ENCODE peak calls at places on chromosome 10, in ten cellular contexts. G is thoracic aorta, R is PC-3, M is mammary epithelial cell, E is uterus, Z is hepatocyte, B is heart right ventricle, A is esophagus squamous epithelium, V is A549, S is ascending aorta. O is an unnamed sample. For H3K4me1, the result is how much of the 10 kb centered on the place peaks cover.

GRCh38 chr10:117239031-117239430 is 1.9 kb upstream of the SLC18A2 start:
- DNase-seq in G (no peak), R (no peak), M (no peak), E (no peak), Z (no peak), B (no peak), A (no peak), V (no peak), S (no peak), O (no peak)

GRCh38 chr10:97426776-97427570 is 982 bp downstream of the PGAM1 start:
- DNase-seq in G (no peak), R (peak), M (no peak), E (no peak), Z (peak), B (no peak), A (no peak), V (no peak), S (no peak), O (peak)

GRCh38 chr10:73494213-73494612 is 1.6 kb downstream of the PPP3CB start:
- DNase-seq in G (no peak), R (no peak), M (no peak), E (no peak), Z (no peak), B (no peak), A (no peak), V (no peak), S (no peak), O (no peak)

GRCh38 chr10:77400041-77400440 is 237.6 kb downstream of the KCNMA1 start:
- DNase-seq in G (no peak), R (no peak), M (no peak), E (no peak), Z (no peak), B (no peak), A (no peak), V (no peak), S (no peak), O (no peak)

GRCh38 chr10:124701881-124702656 is 42.1 kb downstream of the FAM53B start:
- DNase-seq in G (no peak), R (no peak), M (no peak), E (peak), Z (no peak), B (peak), A (no peak), V (no peak), S (peak), O (peak)

GRCh38 chr10:25384618-25385017 is 209.8 kb downstream of the GPR158 start:
- DNase-seq in G (no peak), R (no peak), M (no peak), E (no peak), Z (no peak), B (no peak), A (no peak), V (no peak), S (no peak), O (no peak)

GRCh38 chr10:71259815-71260501 is 47.6 kb downstream of the UNC5B start:
- DNase-seq in G (no peak), R (no peak), M (peak), E (no peak), Z (no peak), B (peak), A (no peak), V (no peak), S (no peak), O (no peak)

GRCh38 chr10:93745411-93746065 is 12.2 kb upstream of the LGI1 start:
- DNase-seq in G (no peak), R (peak), M (no peak), E (no peak), Z (no peak), B (no peak), A (no peak), V (peak), S (no peak), O (no peak)

GRCh38 chr10:10878944-10879343 is 138.7 kb upstream of the CELF2 start:
- DNase-seq in G (no peak), R (no peak), M (no peak), E (no peak), Z (no peak), B (no peak), A (no peak), V (no peak), S (no peak), O (no peak)

GRCh38 chr10:86267286-86268195 is 99.1 kb downstream of the GRID1 start:
- DNase-seq in G (no peak), R (no peak), M (no peak), E (no peak), Z (no peak), B (no peak), A (no peak), V (no peak), S (peak), O (peak)

GRCh38 chr10:110407301-110408170 is 90.2 kb upstream of the DUSP5 start:
- DNase-seq in G (no peak), R (peak), M (no peak), E (no peak), Z (no peak), B (no peak), A (no peak), V (no peak), S (no peak), O (no peak)

GRCh38 chr10:14608381-14609001 is 166.2 kb downstream of the FAM107B start:
- DNase-seq in G (no peak), R (no peak), M (no peak), E (no peak), Z (no peak), B (no peak), A (no peak), V (no peak), S (no peak), O (no peak)
- H3K4me1 ChIP-seq in G (under half), R (under half), M (under half), E (under half), Z (under half), B (under half), A (under half), V (under half), S (under half), O (under half)

GRCh38 chr10:30784896-30785605 is 155.5 kb upstream of the LYZL2 start:
- DNase-seq in G (peak), R (no peak), M (no peak), E (peak), Z (peak), B (peak), A (no peak), V (no peak), S (peak), O (peak)
- H3K4me3 ChIP-seq in G (peak), R (no peak), M (peak), E (peak), Z (peak), B (peak), A (peak), V (no peak), S (peak), O (peak)

GRCh38 chr10:129035052-129035805 is 431.8 kb upstream of the MGMT start:
- DNase-seq in G (no peak), R (no peak), M (no peak), E (no peak), Z (no peak), B (no peak), A (no peak), V (no peak), S (no peak), O (no peak)

GRCh38 chr10:129033354-129033729 is 433.7 kb upstream of the MGMT start:
- DNase-seq in G (no peak), R (no peak), M (no peak), E (no peak), Z (no peak), B (no peak), A (no peak), V (no peak), S (no peak), O (no peak)

GRCh38 chr10:129031233-129032150 is 435.5 kb upstream of the MGMT start:
- DNase-seq in G (no peak), R (peak), M (peak), E (peak), Z (peak), B (peak), A (no peak), V (peak), S (no peak), O (peak)

GRCh38 chr10:129032626-129033353 is 434.3 kb upstream of the MGMT start:
- DNase-seq in G (no peak), R (no peak), M (no peak), E (no peak), Z (no peak), B (no peak), A (no peak), V (no peak), S (no peak), O (no peak)

GRCh38 chr10:129033790-129034272 is 433.2 kb upstream of the MGMT start:
- DNase-seq in G (no peak), R (no peak), M (no peak), E (no peak), Z (no peak), B (no peak), A (no peak), V (no peak), S (no peak), O (no peak)
- H3K4me1 ChIP-seq in G (under half), R (under half), M (under half), E (under half), Z (under half), B (under half), A (under half), V (under half), S (under half), O (under half)

GRCh38 chr10:58513189-58514101 is 773 bp downstream of the BICC1 start:
- DNase-seq in G (no peak), R (peak), M (peak), E (peak), Z (peak), B (peak), A (no peak), V (peak), S (peak), O (peak)

GRCh38 chr10:58512470-58513188 is at the start of gene BICC1:
- DNase-seq in G (no peak), R (peak), M (peak), E (peak), Z (peak), B (peak), A (no peak), V (peak), S (peak), O (peak)

GRCh38 chr10:58516118-58516517 is 3.4 kb downstream of the BICC1 start:
- DNase-seq in G (no peak), R (peak), M (peak), E (no peak), Z (no peak), B (no peak), A (no peak), V (no peak), S (no peak), O (no peak)

GRCh38 chr10:58515296-58515956 is 2.8 kb downstream of the BICC1 start:
- DNase-seq in G (no peak), R (peak), M (peak), E (no peak), Z (no peak), B (no peak), A (no peak), V (no peak), S (no peak), O (no peak)

DNA sequence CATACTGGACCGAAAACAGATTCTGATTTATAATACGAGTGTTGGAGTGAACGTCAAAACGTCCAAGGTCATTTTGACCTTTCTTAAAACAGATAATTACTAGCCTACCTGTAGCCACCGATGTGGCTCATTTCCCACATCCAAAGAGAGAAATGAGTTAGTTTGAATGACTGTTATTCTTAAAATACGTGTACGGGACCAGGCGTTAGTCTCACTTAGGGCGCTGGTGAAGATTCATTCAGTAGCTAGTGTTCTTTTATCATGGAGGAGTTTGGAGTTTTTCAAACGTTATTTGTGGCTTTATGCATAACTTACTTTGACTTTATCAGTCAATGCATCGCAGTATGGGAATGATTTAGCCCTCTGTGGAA is 1.4 kb downstream of the BICC1 start:
- DNase-seq in G (no peak), R (peak), M (peak), E (no peak), Z (no peak), B (no peak), A (no peak), V (no peak), S (no peak), O (no peak)
- H3K4me3 ChIP-seq in G (peak), R (peak), M (peak), E (peak), Z (peak), B (peak), A (peak), V (peak), S (peak), O (peak)

DNA sequence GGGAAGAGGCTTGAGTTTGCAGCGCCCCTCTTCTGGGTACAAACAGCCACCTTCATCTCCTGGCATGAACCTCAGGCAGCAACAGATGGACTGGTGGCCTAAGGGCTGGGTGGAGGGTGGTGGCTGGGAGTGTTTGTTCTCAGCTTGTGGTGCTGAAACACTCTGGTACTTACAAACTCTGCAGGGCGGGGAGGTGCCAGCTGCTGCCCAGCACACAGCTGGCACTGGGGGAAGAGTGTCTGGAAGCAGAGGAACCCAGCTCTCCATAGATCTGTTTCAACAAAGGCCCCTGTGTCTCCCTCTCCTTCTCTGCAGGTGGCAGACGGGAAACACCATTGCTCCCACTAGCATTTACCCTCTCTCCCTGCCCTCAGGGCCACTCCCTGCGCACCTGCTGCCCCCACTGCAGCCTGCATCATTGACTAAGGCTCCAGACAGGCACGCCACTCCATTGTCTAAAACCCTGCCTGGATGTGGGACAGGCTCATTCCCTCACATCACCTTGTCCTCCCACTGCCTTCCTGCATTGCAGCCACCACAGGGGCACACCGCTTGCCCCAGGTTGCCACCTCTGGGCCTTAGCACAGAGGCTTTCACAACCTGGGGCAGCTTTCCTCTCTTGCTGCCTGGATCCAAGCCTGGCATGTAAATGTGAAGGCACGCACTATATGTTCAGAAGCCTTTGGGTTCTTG is 6.5 kb downstream of the ARHGAP22 start:
- DNase-seq in G (no peak), R (no peak), M (no peak), E (no peak), Z (no peak), B (no peak), A (no peak), V (no peak), S (no peak), O (no peak)
- H3K4me1 ChIP-seq in G (under half), R (under half), M (under half), E (under half), Z (under half), B (under half), A (under half), V (under half), S (under half), O (under half)

GRCh38 chr10:14758994-14759664 is 15.6 kb downstream of the FAM107B start:
- DNase-seq in G (no peak), R (peak), M (no peak), E (no peak), Z (no peak), B (no peak), A (no peak), V (no peak), S (no peak), O (no peak)

GRCh38 chr10:14757996-14758395 is 16.7 kb downstream of the FAM107B start:
- DNase-seq in G (no peak), R (no peak), M (no peak), E (no peak), Z (no peak), B (no peak), A (no peak), V (no peak), S (no peak), O (no peak)

GRCh38 chr10:14758451-14758850 is 16.2 kb downstream of the FAM107B start:
- DNase-seq in G (no peak), R (no peak), M (no peak), E (no peak), Z (no peak), B (no peak), A (no peak), V (no peak), S (no peak), O (no peak)

GRCh38 chr10:14761372-14761771 is 13.3 kb downstream of the FAM107B start:
- DNase-seq in G (no peak), R (no peak), M (no peak), E (no peak), Z (no peak), B (no peak), A (no peak), V (no peak), S (no peak), O (no peak)

GRCh38 chr10:14757394-14757793 is 17.3 kb downstream of the FAM107B start:
- DNase-seq in G (no peak), R (no peak), M (no peak), E (no peak), Z (no peak), B (no peak), A (no peak), V (no peak), S (no peak), O (no peak)
- H3K4me3 ChIP-seq in G (no peak), R (no peak), M (no peak), E (no peak), Z (no peak), B (no peak), A (no peak), V (no peak), S (no peak), O (no peak)

O was measured in testis.